ENCODE peak calls at places on chromosomes 3 and 15, in four cellular contexts. F is SK-N-SH, I is GM12878, E is HepG2. D is an unnamed sample.

GRCh38 chr3:142647856-142648255 is 51.7 kb downstream of the PLS1 start:
- DNase-seq in E (peak; percentile 10), I (no peak), F (no peak), D (no peak)

GRCh38 chr3:122564155-122564912 is at the start of the genes DTX3L and PARP9:
- DNase-seq in I (no peak), E (peak; percentile 64), F (peak; percentile 90), D (peak; percentile 79)

GRCh38 chr15:80480909-80481308 is 76.7 kb downstream of the ARNT2 start:
- DNase-seq in F (no peak), I (no peak), E (no peak), D (no peak)

GRCh38 chr3:170467560-170467959 is 48.9 kb downstream of the CLDN11 start:
- DNase-seq in E (no peak), F (no peak), I (no peak), D (no peak)

GRCh38 chr3:44982817-44983216 is 6.8 kb downstream of the EXOSC7 start:
- DNase-seq in I (no peak), E (no peak), F (no peak), D (no peak)

GRCh38 chr3:130692455-130692854 is 54.2 kb downstream of the PIK3R4 start:
- DNase-seq in I (no peak), E (no peak), F (no peak), D (no peak)

GRCh38 chr15:88621789-88622604 is 857 bp downstream of the AEN start:
- DNase-seq in F (no peak), E (peak; percentile 76), I (no peak), D (peak; percentile 49)

GRCh38 chr3:52144034-52144795 is 10.0 kb downstream of the POC1A start:
- DNase-seq in F (peak; percentile 92), I (no peak), E (peak; percentile 58), D (peak; percentile 62)

GRCh38 chr15:70643783-70644125 is 119.6 kb downstream of the UACA start:
- DNase-seq in E (peak; percentile 66), F (no peak), I (no peak), D (no peak)

GRCh38 chr15:95772982-95773381 is 557.5 kb upstream of the NR2F2 start:
- DNase-seq in F (no peak), E (no peak), I (no peak), D (no peak)

GRCh38 chr3:129020691-129021090 is 19.6 kb downstream of the EFCC1 start:
- DNase-seq in F (no peak), I (no peak), E (no peak), D (no peak)

GRCh38 chr3:171908731-171909130 is 65.6 kb downstream of the TMEM212 start:
- DNase-seq in F (no peak), E (no peak), I (no peak), D (no peak)

GRCh38 chr3:15783361-15783969 is 14.3 kb downstream of the ANKRD28 start:
- DNase-seq in F (no peak), E (no peak), I (no peak), D (no peak)

GRCh38 chr15:44490628-44491027 is 46.3 kb upstream of the EIF3J start:
- DNase-seq in E (no peak), I (no peak), F (no peak), D (no peak)

GRCh38 chr3:51800758-51801140 is 21.7 kb upstream of the IQCF6 start:
- DNase-seq in E (no peak), F (no peak), I (no peak), D (no peak)

GRCh38 chr3:21752749-21753347 is 1.8 kb upstream of the ZNF385D start:
- DNase-seq in F (peak; percentile 60), I (no peak), E (peak; percentile 2), D (peak; percentile 7)

GRCh38 chr15:69265347-69265955 is 33.3 kb upstream of the PAQR5 start:
- DNase-seq in E (peak; percentile 47), F (no peak), I (no peak), D (no peak)

GRCh38 chr15:63915888-63916731 is 82.4 kb upstream of the HERC1 start:
- DNase-seq in I (no peak), F (peak; percentile 51), E (no peak), D (no peak)

GRCh38 chr3:73299184-73299691 is 237.8 kb downstream of the EBLN2 start:
- DNase-seq in E (no peak), I (no peak), F (no peak), D (no peak)

GRCh38 chr15:95259965-95260364 is 1028.6 kb downstream of the MCTP2 start:
- DNase-seq in E (no peak), I (no peak), F (no peak), D (no peak)

GRCh38 chr3:172520332-172520831 is 2.8 kb downstream of the TNFSF10 start:
- DNase-seq in F (no peak), E (no peak), I (peak; percentile 53), D (no peak)

GRCh38 chr3:29486087-29486486 is 205.2 kb downstream of the RBMS3 start:
- DNase-seq in E (no peak), I (peak; percentile 30), F (no peak), D (no peak)

GRCh38 chr3:135260025-135260424 is 465.0 kb downstream of the EPHB1 start:
- DNase-seq in I (no peak), E (no peak), F (no peak), D (no peak)

GRCh38 chr3:114499986-114500385 is 206.2 kb downstream of the TIGIT start:
- DNase-seq in I (peak; percentile 31), E (no peak), F (no peak), D (no peak)

GRCh38 chr3:77506384-77506783 is 466.5 kb downstream of the ROBO2 start:
- DNase-seq in I (no peak), E (no peak), F (no peak), D (no peak)

GRCh38 chr3:42780892-42781700 is 8.0 kb upstream of the CCDC13 start:
- DNase-seq in E (peak; percentile 68), F (peak; percentile 70), I (peak; percentile 39), D (peak; percentile 37)

GRCh38 chr15:50116477-50116876 is 2.6 kb downstream of the ATP8B4 start:
- DNase-seq in E (peak; percentile 78), I (no peak), F (no peak), D (no peak)

GRCh38 chr15:38707802-38708671 is 143.4 kb upstream of the RASGRP1 start:
- DNase-seq in I (no peak), E (peak; percentile 39), F (peak; percentile 44), D (peak; percentile 12)

GRCh38 chr3:21645121-21645897 is 105.7 kb downstream of the ZNF385D start:
- DNase-seq in I (no peak), E (no peak), F (peak; percentile 5), D (no peak)

GRCh38 chr3:122794779-122795673 is at the start of gene SLC49A4:
- DNase-seq in F (peak; percentile 97), I (peak; percentile 27), E (peak; percentile 65), D (peak; percentile 53)

GRCh38 chr15:58988011-58988785 is 735 bp downstream of the RNF111 start:
- DNase-seq in E (peak; percentile 62), F (peak; percentile 87), I (no peak), D (peak; percentile 72)
- TF ChIP-seq GABPA in E (no peak), F (no peak), I (no peak), D (no peak)

GRCh38 chr15:60353245-60353940 is 44.4 kb downstream of the ANXA2 start:
- DNase-seq in F (no peak), E (no peak), I (no peak), D (no peak)
- TF ChIP-seq REST in F (no peak), E (no peak), I (no peak), D (no peak)

GRCh38 chr3:37916685-37917084 is 55.0 kb downstream of the CTDSPL start:
- DNase-seq in F (no peak), I (no peak), E (no peak), D (no peak)
- TF ChIP-seq GABPA in F (no peak), I (no peak), E (no peak), D (no peak)

DNA sequence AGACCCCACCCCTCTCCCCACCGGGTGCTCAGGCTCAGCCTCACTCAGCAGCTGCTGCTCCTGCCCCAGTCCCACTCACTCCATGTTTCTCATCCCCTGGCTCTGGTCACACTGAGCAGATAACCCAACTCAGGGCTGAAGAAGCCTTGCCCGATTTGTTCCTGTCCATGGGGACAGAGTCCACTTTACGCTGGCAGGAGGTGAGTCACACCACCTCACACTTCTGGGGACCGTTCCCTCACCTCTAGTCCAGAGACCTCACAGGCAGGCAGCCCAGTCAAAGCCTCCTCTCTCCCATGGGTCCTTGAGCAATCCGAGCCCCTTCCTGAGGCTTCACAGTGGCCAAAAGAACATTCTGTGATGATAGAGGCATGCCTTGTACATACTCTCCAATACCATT is 1.4 kb downstream of the CIDEC start:
- DNase-seq in I (no peak), E (peak; percentile 84), F (no peak), D (no peak)
- TF ChIP-seq REST in I (no peak), E (no peak), F (no peak), D (no peak)

GRCh38 chr3:177836671-177837070 is 639.4 kb upstream of the TBL1XR1 start:
- DNase-seq in F (no peak), I (no peak), E (no peak), D (no peak)
- TF ChIP-seq GABPA in F (no peak), I (no peak), E (no peak), D (no peak)

D was measured in HL-60.